ENCODE peak calls at places on chromosomes 4 and X, in four cellular contexts. L is G401; X is stimulated activated CD8-positive, alpha-beta memory T cell treated with anti-CD3 and anti-CD28 coated beads, Interleukin-4, amount 100 ng/mL, for 1 hour; Z is T-helper 2 cell. K is an unnamed sample.
A peak's percentile ranks its signal among the peaks of the same experiment; 100 is the strongest.

GRCh38 chr4:89071311-89071710 is 14.3 kb upstream of the FAM13A start:
- DNase-seq in X (no peak), Z (no peak), L (no peak), K (peak; percentile 50)

GRCh38 chr4:170776983-170777382 is 687.2 kb upstream of the AADAT start:
- DNase-seq in L (no peak), X (no peak), Z (no peak), K (no peak)

GRCh38 chr4:105022811-105023667 is 123.6 kb upstream of the TET2 start:
- DNase-seq in L (no peak), Z (no peak), X (no peak), K (no peak)

GRCh38 chr4:52299120-52299519 is 248.0 kb downstream of the SPATA18 start:
- DNase-seq in X (no peak), L (peak; percentile 96), Z (no peak), K (peak; percentile 96)

GRCh38 chr4:142311916-142312315 is 534.2 kb downstream of the INPP4B start:
- DNase-seq in L (no peak), Z (no peak), X (no peak), K (no peak)

GRCh38 chr4:25830545-25830944 is 32.2 kb downstream of the SEL1L3 start:
- DNase-seq in Z (no peak), X (no peak), L (no peak), K (no peak)

GRCh38 chr4:73735231-73735630 is 5.1 kb upstream of the CXCL8 start:
- DNase-seq in X (no peak), Z (no peak), L (no peak), K (no peak)

GRCh38 chr4:57287687-57288604 is 177.8 kb upstream of the IGFBP7 start:
- DNase-seq in Z (no peak), L (no peak), X (no peak), K (no peak)

GRCh38 chrX:150227321-150227860 is 135.7 kb upstream of the MAMLD1 start:
- DNase-seq in Z (no peak), X (no peak), L (no peak), K (no peak)

GRCh38 chrX:131746491-131746968 is 202.7 kb downstream of the OR13H1 start:
- DNase-seq in L (peak; percentile 21), Z (no peak), X (no peak), K (peak; percentile 57)

GRCh38 chrX:77404318-77404878 is 42.8 kb upstream of the FGF16 start:
- DNase-seq in Z (no peak), X (no peak), L (no peak), K (no peak)

GRCh38 chrX:54494970-54495813 is 842 bp downstream of the FGD1 start:
- DNase-seq in Z (no peak), L (peak; percentile 42), X (no peak), K (peak; percentile 30)

GRCh38 chr4:186831574-186831973 is 107.9 kb upstream of the FAT1 start:
- DNase-seq in X (no peak), L (no peak), Z (no peak), K (no peak)

GRCh38 chr4:17561195-17561909 is 15.6 kb upstream of the LAP3 start:
- DNase-seq in L (peak; percentile 43), X (no peak), Z (no peak), K (peak; percentile 34)

GRCh38 chr4:81684357-81684756 is 212.7 kb upstream of the RASGEF1B start:
- DNase-seq in X (no peak), L (peak; percentile 76), Z (no peak), K (peak; percentile 70)

GRCh38 chrX:45907776-45908175 is 637.4 kb downstream of the ZNF674 start:
- DNase-seq in L (no peak), X (no peak), Z (no peak), K (no peak)

GRCh38 chr4:106041294-106042002 is 146.2 kb downstream of the NPNT start:
- DNase-seq in Z (no peak), L (no peak), X (no peak), K (no peak)

GRCh38 chr4:145289403-145290076 is 109.2 kb upstream of the OTUD4 start:
- DNase-seq in X (no peak), Z (no peak), L (no peak), K (no peak)

GRCh38 chr4:113593400-113594230 is 167.9 kb downstream of the CAMK2D start:
- DNase-seq in Z (no peak), X (no peak), L (no peak), K (no peak)

GRCh38 chrX:14963447-14964236 is 90.4 kb downstream of the MOSPD2 start:
- DNase-seq in X (no peak), Z (no peak), L (no peak), K (no peak)

GRCh38 chr4:1348746-1349145 is 1.7 kb downstream of the UVSSA start:
- DNase-seq in L (no peak), X (no peak), Z (no peak), K (no peak)

GRCh38 chr4:8334786-8335460 is 65.4 kb downstream of the HTRA3 start:
- DNase-seq in L (no peak), X (no peak), Z (no peak), K (no peak)

GRCh38 chrX:68695206-68695845 is 47.9 kb downstream of the STARD8 start:
- DNase-seq in X (no peak), Z (no peak), L (no peak), K (no peak)

GRCh38 chr4:21753084-21753760 is 195.3 kb downstream of the KCNIP4 start:
- DNase-seq in Z (no peak), X (no peak), L (no peak), K (no peak)

GRCh38 chr4:139229534-139230039 is 50.4 kb downstream of the MGARP start:
- DNase-seq in Z (no peak), X (no peak), L (peak; percentile 59), K (peak; percentile 61)

GRCh38 chr4:48836658-48837057 is 5.8 kb downstream of the OCIAD1 start:
- DNase-seq in L (no peak), Z (no peak), X (no peak), K (no peak)

GRCh38 chrX:17414057-17414658 is 39.2 kb downstream of the NHS start:
- DNase-seq in X (no peak), L (no peak), Z (no peak), K (no peak)

GRCh38 chr4:40622913-40623312 is 6.8 kb downstream of the RBM47 start:
- DNase-seq in X (no peak), L (no peak), Z (no peak), K (no peak)

GRCh38 chrX:68461541-68461940 is 28.2 kb upstream of the OPHN1 start:
- DNase-seq in X (no peak), L (no peak), Z (no peak), K (no peak)

GRCh38 chr4:112973897-112974296 is 75.6 kb upstream of the ANK2 start:
- DNase-seq in Z (no peak), L (no peak), X (no peak), K (no peak)

GRCh38 chr4:169625886-169626285 is 5.5 kb downstream of the CLCN3 start:
- DNase-seq in X (no peak), L (no peak), Z (no peak), K (no peak)

GRCh38 chr4:146121757-146122156 is 53.8 kb upstream of the LSM6 start:
- DNase-seq in L (no peak), Z (no peak), X (no peak), K (no peak)

GRCh38 chr4:91471280-91471679 is 832.5 kb upstream of the GRID2 start:
- DNase-seq in X (no peak), L (peak; percentile 98), Z (no peak), K (peak; percentile 97)

GRCh38 chr4:25863906-25864418 is 1.2 kb upstream of the SEL1L3 start:
- DNase-seq in X (no peak), Z (no peak), L (peak; percentile 55), K (no peak)

GRCh38 chr4:30720656-30721352 is 635 bp downstream of the PCDH7 start:
- DNase-seq in X (no peak), L (no peak), Z (no peak), K (no peak)